ENCODE peak calls at places on chromosomes 11 and 22, in four cellular contexts. P, D, O and S are unnamed samples.

GRCh38 chr22:26580240-26580962 is 9.5 kb downstream of the TPST2 start:
- DNase-seq in P (no peak), D (no peak), O (no peak), S (no peak)

GRCh38 chr11:87187930-87188329 is 150.2 kb downstream of the TMEM135 start:
- DNase-seq in P (no peak), D (no peak), O (no peak), S (no peak)

GRCh38 chr11:64324692-64325469 is 7.0 kb downstream of the PRDX5 start:
- DNase-seq in P (no peak), D (peak), O (no peak), S (no peak)

GRCh38 chr11:43576834-43577521 is 103.6 kb upstream of the HSD17B12 start:
- DNase-seq in P (peak), D (peak), O (peak), S (peak)

GRCh38 chr11:123742334-123742733 is 874 bp upstream of the ZNF202 start:
- DNase-seq in P (peak), D (no peak), O (peak), S (no peak)

GRCh38 chr11:83819936-83820549 is 533.9 kb upstream of the CCDC90B start:
- DNase-seq in P (peak), D (peak), O (no peak), S (no peak)

GRCh38 chr22:46139895-46140350 is 10.4 kb upstream of the PPARA start:
- DNase-seq in P (no peak), D (no peak), O (no peak), S (no peak)

GRCh38 chr11:69335461-69336386 is 41.8 kb downstream of the MYEOV start:
- DNase-seq in P (no peak), D (no peak), O (no peak), S (peak)

GRCh38 chr11:87097582-87097981 is 59.8 kb downstream of the TMEM135 start:
- DNase-seq in P (peak), D (peak), O (peak), S (peak)

GRCh38 chr11:12276831-12277475 is 100.4 kb upstream of the PARVA start:
- DNase-seq in P (no peak), D (no peak), O (no peak), S (no peak)

GRCh38 chr22:19523240-19524169 is 705 bp downstream of the CLDN5 start:
- DNase-seq in P (peak), D (no peak), O (peak), S (peak)

GRCh38 chr11:927871-928270 is 2.2 kb downstream of the AP2A2 start:
- DNase-seq in P (no peak), D (no peak), O (no peak), S (no peak)

GRCh38 chr11:23123766-23124165 is 263.5 kb upstream of the CCDC179 start:
- DNase-seq in P (peak), D (peak), O (no peak), S (no peak)

GRCh38 chr22:46081036-46081830 is 69.1 kb upstream of the PPARA start:
- DNase-seq in P (peak), D (no peak), O (no peak), S (no peak)

GRCh38 chr22:42145175-42145574 is 14.6 kb upstream of the CYP2D6 start:
- DNase-seq in P (no peak), D (no peak), O (no peak), S (no peak)

GRCh38 chr22:35465109-35465701 is 65.3 kb downstream of the MCM5 start:
- DNase-seq in P (no peak), D (no peak), O (no peak), S (no peak)

GRCh38 chr22:30821381-30821780 is 126.7 kb downstream of the OSBP2 start:
- DNase-seq in P (no peak), D (no peak), O (no peak), S (no peak)

GRCh38 chr22:44151661-44152060 is 29.1 kb upstream of the PARVG start:
- DNase-seq in P (no peak), D (no peak), O (no peak), S (no peak)

GRCh38 chr11:64367931-64368672 is 9.1 kb downstream of the RPS6KA4 start:
- DNase-seq in P (no peak), D (no peak), O (no peak), S (no peak)

GRCh38 chr11:2094354-2095197 is 44.6 kb downstream of the IGF2 start:
- DNase-seq in P (no peak), D (no peak), O (no peak), S (no peak)

GRCh38 chr22:45533731-45534130 is 31.0 kb downstream of the FBLN1 start:
- DNase-seq in P (no peak), D (no peak), O (no peak), S (no peak)

GRCh38 chr11:36075053-36075452 is 131.2 kb downstream of the LDLRAD3 start:
- DNase-seq in P (no peak), D (peak), O (no peak), S (no peak)

GRCh38 chr11:88320149-88320559 is 17.4 kb downstream of the CTSC start:
- DNase-seq in P (no peak), D (peak), O (no peak), S (no peak)

GRCh38 chr22:38313384-38313955 is 3.8 kb downstream of the CSNK1E start:
- DNase-seq in P (no peak), D (peak), O (no peak), S (no peak)

GRCh38 chr11:3687399-3687798 is 16.2 kb upstream of the CHRNA10 start:
- DNase-seq in P (no peak), D (no peak), O (no peak), S (no peak)

GRCh38 chr11:15800121-15800800 is 556.1 kb downstream of the SOX6 start:
- DNase-seq in P (no peak), D (peak), O (no peak), S (no peak)

GRCh38 chr22:33902073-33902472 is 18.2 kb downstream of the LARGE1 start:
- DNase-seq in P (no peak), D (no peak), O (no peak), S (no peak)

GRCh38 chr11:2517386-2518064 is 72.7 kb downstream of the KCNQ1 start:
- DNase-seq in P (no peak), D (no peak), O (peak), S (peak)

GRCh38 chr11:30763951-30764350 is 177.8 kb upstream of the MPPED2 start:
- DNase-seq in P (no peak), D (no peak), O (no peak), S (no peak)

GRCh38 chr11:61066645-61067044 is 35.6 kb upstream of the CD5 start:
- DNase-seq in P (no peak), D (no peak), O (no peak), S (no peak)

GRCh38 chr11:72735495-72736027 is 16.6 kb downstream of the ARAP1 start:
- DNase-seq in P (no peak), D (peak), O (peak), S (no peak)

GRCh38 chr22:35742342-35743100 is 24.8 kb downstream of the APOL5 start:
- DNase-seq in P (peak), D (peak), O (no peak), S (no peak)

GRCh38 chr11:68432874-68433273 is 27.7 kb upstream of the PPP6R3 start:
- DNase-seq in P (no peak), D (no peak), O (no peak), S (no peak)

GRCh38 chr11:4464216-4465159 is 15.4 kb downstream of the OR52K2 start:
- DNase-seq in P (no peak), D (peak), O (no peak), S (no peak)

GRCh38 chr11:101296896-101297295 is 167.3 kb upstream of the PGR start:
- DNase-seq in P (no peak), D (peak), O (no peak), S (no peak)

GRCh38 chr22:17137226-17137625 is 16.1 kb upstream of the TMEM121B start:
- DNase-seq in P (no peak), D (peak), O (no peak), S (no peak)